ENCODE peak calls at places on chromosomes 1 and 21, in six cellular contexts. S, T, C, O, G and Z are unnamed samples.

GRCh38 chr1:71944006-71944405 is 338.3 kb downstream of the NEGR1 start:
- DNase-seq in S (no peak), T (no peak), C (no peak), O (no peak), G (no peak), Z (no peak)

GRCh38 chr21:46439906-46440305 is 18.8 kb upstream of the DIP2A start:
- DNase-seq in S (no peak), T (no peak), C (no peak), O (no peak), G (no peak), Z (no peak)

GRCh38 chr1:199780948-199781347 is 246.6 kb upstream of the NR5A2 start:
- DNase-seq in S (no peak), T (no peak), C (no peak), O (no peak), G (no peak), Z (no peak)

GRCh38 chr1:1164701-1165451 is 8.8 kb upstream of the TTLL10 start:
- DNase-seq in S (no peak), T (peak; percentile 79), C (no peak), O (no peak), G (peak; percentile 83), Z (no peak)

GRCh38 chr1:22537441-22538139 is 25.7 kb upstream of the EPHA8 start:
- DNase-seq in S (no peak), T (no peak), C (no peak), O (no peak), G (no peak), Z (no peak)

GRCh38 chr1:55490556-55490955 is 275.4 kb upstream of the USP24 start:
- DNase-seq in S (no peak), T (no peak), C (no peak), O (no peak), G (no peak), Z (no peak)

GRCh38 chr1:4978660-4979390 is 324.4 kb downstream of the AJAP1 start:
- DNase-seq in S (peak; percentile 75), T (no peak), C (no peak), O (no peak), G (no peak), Z (peak; percentile 66)

GRCh38 chr1:165109013-165109412 is 247.5 kb downstream of the LMX1A start:
- DNase-seq in S (no peak), T (no peak), C (no peak), O (no peak), G (peak; percentile 20), Z (no peak)

GRCh38 chr1:225885336-225885735 is 3.2 kb upstream of the TMEM63A start:
- DNase-seq in S (no peak), T (no peak), C (no peak), O (no peak), G (no peak), Z (no peak)

GRCh38 chr1:66920543-66920942 is 4.1 kb downstream of the DNAI4 start:
- DNase-seq in S (no peak), T (no peak), C (no peak), O (no peak), G (no peak), Z (no peak)

GRCh38 chr1:1034438-1034759 is 14.5 kb downstream of the AGRN start:
- DNase-seq in S (no peak), T (no peak), C (no peak), O (no peak), G (peak; percentile 56), Z (no peak)

GRCh38 chr1:227556288-227556687 is 7.1 kb upstream of the ZNF678 start:
- DNase-seq in S (no peak), T (no peak), C (no peak), O (no peak), G (no peak), Z (no peak)

GRCh38 chr1:88655685-88656299 is 28.3 kb upstream of the PKN2 start:
- DNase-seq in S (no peak), T (no peak), C (no peak), O (no peak), G (peak; percentile 53), Z (no peak)

GRCh38 chr1:197208945-197209344 is 59.1 kb upstream of the CRB1 start:
- DNase-seq in S (no peak), T (no peak), C (no peak), O (no peak), G (no peak), Z (no peak)

GRCh38 chr1:9292361-9293240 is at the start of gene SPSB1:
- DNase-seq in S (no peak), T (peak; percentile 84), C (peak; percentile 88), O (peak; percentile 52), G (peak; percentile 81), Z (peak; percentile 90)

GRCh38 chr1:203270448-203270847 is 34.9 kb upstream of the BTG2 start:
- DNase-seq in S (no peak), T (no peak), C (no peak), O (no peak), G (peak; percentile 33), Z (no peak)

GRCh38 chr1:204443260-204443619 is 31.6 kb upstream of the PPP1R15B start:
- DNase-seq in S (no peak), T (peak; percentile 72), C (peak; percentile 68), O (peak; percentile 94), G (no peak), Z (no peak)

GRCh38 chr1:63917571-63918394 is 144.0 kb downstream of the ROR1 start:
- DNase-seq in S (no peak), T (no peak), C (no peak), O (no peak), G (peak; percentile 90), Z (no peak)

GRCh38 chr21:35351434-35351833 is 302.3 kb upstream of the RUNX1 start:
- DNase-seq in S (no peak), T (no peak), C (no peak), O (no peak), G (no peak), Z (no peak)

DNA sequence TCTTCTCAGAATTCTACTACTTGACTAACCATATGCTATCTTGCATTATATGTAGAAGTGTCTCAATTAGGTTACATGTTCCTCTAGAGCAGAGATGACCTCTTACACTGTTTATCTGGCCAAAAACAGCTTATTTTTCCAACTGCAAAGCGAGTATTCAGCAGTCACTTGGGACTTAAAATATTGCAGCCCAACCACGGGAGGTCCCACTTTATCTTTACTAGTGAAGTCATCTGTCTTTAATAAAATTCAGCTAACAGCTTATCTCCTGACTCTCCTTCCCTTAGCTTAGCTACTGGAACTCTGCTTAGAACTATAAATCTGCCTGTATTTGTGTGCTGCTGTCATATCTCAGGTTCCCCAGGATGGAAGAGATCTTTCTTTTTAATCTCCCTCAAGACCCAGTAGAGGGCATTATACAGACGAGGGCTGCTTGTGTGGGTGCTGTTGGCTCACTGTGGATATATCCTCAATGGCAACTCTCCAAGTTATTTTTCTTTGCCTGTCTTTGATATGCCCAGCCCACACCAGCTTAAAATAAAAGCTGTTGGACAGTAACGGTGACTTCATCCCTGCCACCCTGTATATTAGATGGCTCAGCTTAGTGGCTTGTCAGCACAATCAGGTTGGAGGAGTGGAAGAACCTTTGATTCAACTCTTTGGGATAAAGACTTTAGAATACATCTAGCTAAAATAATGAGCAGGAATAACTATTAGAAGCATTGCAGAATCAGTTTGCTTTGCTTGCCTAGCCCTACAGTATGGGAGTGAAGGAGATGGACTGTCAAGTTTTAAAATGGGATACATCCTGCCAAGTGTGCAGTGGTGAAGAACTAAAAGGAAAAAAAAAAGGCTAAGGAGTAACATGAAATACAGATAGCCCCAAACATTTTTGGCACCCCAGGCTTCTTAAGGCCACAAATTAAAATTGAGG is 9.6 kb downstream of the ENSA start:
- DNase-seq in S (no peak), T (no peak), C (no peak), O (no peak), G (no peak), Z (peak; percentile 74)
- H3K36me3 ChIP-seq in S (peaks cover 41% of the 10 kb centered on the region), T (peaks cover 42% of the 10 kb centered on the region), C (peaks cover 33% of the 10 kb centered on the region), O (no peaks in the 10 kb centered on the region), G (peaks cover 46% of the 10 kb centered on the region), Z (peaks cover 20% of the 10 kb centered on the region)

DNA sequence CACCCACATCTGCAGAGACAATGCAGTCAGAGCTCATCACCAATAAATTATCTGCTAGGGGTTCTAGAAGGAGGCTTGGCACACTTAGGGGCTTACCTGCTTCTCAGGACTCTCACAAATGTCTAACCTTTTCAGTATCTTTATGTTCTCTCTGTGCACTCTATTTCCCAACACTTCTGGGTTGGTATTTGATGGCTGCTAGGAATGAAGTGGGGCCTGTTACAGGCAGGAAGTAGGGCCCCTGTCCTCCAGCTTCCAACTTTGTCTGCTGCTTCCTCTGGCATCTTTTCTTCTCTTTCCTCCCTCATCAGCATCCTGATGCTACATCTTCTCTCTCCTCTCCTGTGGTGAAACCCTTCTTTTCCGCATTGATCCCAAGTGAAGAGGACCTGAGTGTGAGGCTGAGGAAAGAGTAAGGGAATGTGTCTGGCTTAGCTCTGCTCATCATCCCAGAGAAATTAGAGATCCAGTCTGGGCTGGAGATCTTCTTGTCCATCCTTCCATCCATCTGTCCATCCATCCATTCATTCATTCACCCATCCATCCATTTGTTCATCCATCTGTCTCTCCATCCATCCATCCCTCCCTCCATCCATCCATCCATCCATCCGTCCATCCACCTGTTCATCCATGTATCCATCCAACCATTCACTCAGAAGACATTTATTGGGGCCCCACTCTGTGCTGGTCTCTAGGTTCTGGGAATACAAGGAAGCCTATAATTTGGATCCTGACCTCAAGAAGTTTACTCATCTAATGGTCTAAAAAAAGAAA is 2.9 kb upstream of the CSRP1 start:
- DNase-seq in S (no peak), T (no peak), C (no peak), O (no peak), G (no peak), Z (peak; percentile 26)
- TF ChIP-seq CTCF in S (no peak), T (no peak), C (no peak), O (no peak), G (no peak), Z (no peak)

DNA sequence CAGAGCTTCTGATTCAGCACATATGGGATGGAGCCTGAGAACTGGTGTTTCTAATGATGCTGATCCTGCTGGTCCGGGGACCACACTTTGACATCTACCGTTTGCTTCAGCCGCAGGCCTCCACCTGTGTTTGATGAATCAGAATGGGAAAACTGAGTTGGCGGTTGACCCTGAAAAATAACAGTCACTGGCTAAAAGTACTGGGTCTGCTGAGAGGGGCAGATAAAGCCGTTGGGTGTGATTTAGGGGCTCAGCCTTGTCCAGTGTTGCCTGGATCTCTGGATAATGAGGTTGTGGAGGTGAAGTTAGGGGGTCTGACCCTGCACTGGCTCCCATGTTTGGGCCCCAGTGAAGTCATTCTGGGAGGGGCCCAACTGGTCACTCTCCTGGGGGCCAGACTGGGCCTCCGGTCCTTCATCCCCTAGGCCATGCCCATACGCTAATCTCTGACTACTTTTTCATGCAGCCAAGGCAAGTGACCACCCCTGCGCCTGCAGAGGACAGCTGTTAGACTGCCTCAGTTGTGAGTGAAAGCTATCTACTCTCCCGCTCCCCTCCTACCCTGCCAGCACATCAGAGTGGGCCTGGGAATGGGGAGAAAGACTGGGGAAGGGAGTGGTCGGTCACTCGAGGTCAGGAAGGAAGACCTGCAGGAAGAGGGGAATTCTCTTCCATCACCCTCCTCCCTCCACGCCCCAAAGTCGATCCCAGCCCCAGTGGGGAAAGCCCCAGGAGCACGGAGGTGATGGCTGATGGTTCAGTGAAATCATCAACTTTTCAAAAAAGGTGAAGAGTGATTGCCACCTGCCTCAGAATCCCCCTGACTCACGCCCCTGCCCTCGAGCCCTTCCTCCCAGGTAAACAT is 27.7 kb downstream of the VASH2 start:
- DNase-seq in S (no peak), T (peak; percentile 5), C (no peak), O (no peak), G (no peak), Z (no peak)
- TF ChIP-seq POLR2AphosphoS5 in S (no peak), T (no peak), C (no peak), O (no peak), G (no peak), Z (no peak)

DNA sequence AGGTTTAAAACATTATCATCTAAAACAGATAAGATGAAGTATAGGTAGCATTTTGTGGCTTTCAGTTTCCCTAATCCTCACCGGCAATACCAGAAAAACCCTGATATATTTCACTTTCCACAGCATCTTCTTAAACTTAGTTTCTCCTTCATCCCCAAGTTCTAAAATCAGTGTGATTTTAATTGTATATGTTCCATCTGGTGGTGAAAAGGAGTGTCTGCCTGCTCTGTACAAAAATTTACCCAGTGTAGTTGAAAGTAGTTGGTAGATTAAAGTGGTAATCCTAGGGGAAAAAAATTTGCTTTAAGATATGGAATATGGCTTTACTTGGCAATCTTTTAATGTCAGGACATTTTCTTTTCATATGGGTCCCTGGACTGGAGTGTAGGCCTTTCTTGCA is 74.3 kb downstream of the CEP350 start:
- DNase-seq in S (no peak), T (no peak), C (no peak), O (no peak), G (no peak), Z (no peak)
- H3K36me3 ChIP-seq in S (peaks cover 58% of the 10 kb centered on the region), T (peaks cover 6% of the 10 kb centered on the region), C (peaks cover 36% of the 10 kb centered on the region), O (no peaks in the 10 kb centered on the region), G (peaks cover 5% of the 10 kb centered on the region), Z (peaks cover 16% of the 10 kb centered on the region)